ENCODE peak calls at places on chromosome 17, in four cellular contexts. E is GM12878, N is HepG2, H is A549. O is an unnamed sample.

GRCh38 chr17:33949100-33949499 is 306.0 kb upstream of the CCL2 start:
- DNase-seq in E (no peak), N (no peak), H (no peak), O (peak; percentile 72)

GRCh38 chr17:76561332-76561731 is 21.5 kb downstream of the PRCD start:
- DNase-seq in E (no peak), N (no peak), H (no peak), O (peak; percentile 23)

GRCh38 chr17:9729034-9729650 is 62.2 kb downstream of the DHRS7C start:
- DNase-seq in E (peak; percentile 8), N (peak; percentile 47), H (peak; percentile 83), O (peak; percentile 46)

GRCh38 chr17:28895794-28896447 is 1.6 kb downstream of the FLOT2 start:
- DNase-seq in E (no peak), N (no peak), H (no peak), O (peak; percentile 40)

GRCh38 chr17:78416311-78416711 is 37.9 kb downstream of the PGS1 start:
- DNase-seq in E (no peak), N (no peak), H (no peak), O (no peak)

GRCh38 chr17:57091186-57091618 is 6.2 kb downstream of the AKAP1 start:
- DNase-seq in E (no peak), N (no peak), H (no peak), O (no peak)

GRCh38 chr17:33013596-33014375 is 22.1 kb downstream of the SPACA3 start:
- DNase-seq in E (no peak), N (no peak), H (no peak), O (no peak)

GRCh38 chr17:17732892-17733670 is 51.8 kb downstream of the RAI1 start:
- DNase-seq in E (no peak), N (no peak), H (no peak), O (no peak)

GRCh38 chr17:19877546-19877945 is 9.8 kb upstream of the ULK2 start:
- DNase-seq in E (no peak), N (no peak), H (no peak), O (no peak)

GRCh38 chr17:82282239-82283207 is 9.0 kb upstream of the CSNK1D start:
- DNase-seq in E (no peak), N (no peak), H (no peak), O (no peak)

GRCh38 chr17:56912105-56912999 is 1.5 kb downstream of the TRIM25 start:
- DNase-seq in E (no peak), N (peak; percentile 57), H (no peak), O (peak; percentile 31)

GRCh38 chr17:1484586-1485310 is 7.7 kb downstream of the MYO1C start:
- DNase-seq in E (peak; percentile 43), N (peak; percentile 24), H (peak; percentile 57), O (peak; percentile 67)

GRCh38 chr17:72390675-72391501 is 270.1 kb downstream of the SOX9 start:
- DNase-seq in E (no peak), N (no peak), H (no peak), O (no peak)

GRCh38 chr17:1469231-1469852 is 13.3 kb upstream of the CRK start:
- DNase-seq in E (no peak), N (no peak), H (peak; percentile 97), O (no peak)

DNA sequence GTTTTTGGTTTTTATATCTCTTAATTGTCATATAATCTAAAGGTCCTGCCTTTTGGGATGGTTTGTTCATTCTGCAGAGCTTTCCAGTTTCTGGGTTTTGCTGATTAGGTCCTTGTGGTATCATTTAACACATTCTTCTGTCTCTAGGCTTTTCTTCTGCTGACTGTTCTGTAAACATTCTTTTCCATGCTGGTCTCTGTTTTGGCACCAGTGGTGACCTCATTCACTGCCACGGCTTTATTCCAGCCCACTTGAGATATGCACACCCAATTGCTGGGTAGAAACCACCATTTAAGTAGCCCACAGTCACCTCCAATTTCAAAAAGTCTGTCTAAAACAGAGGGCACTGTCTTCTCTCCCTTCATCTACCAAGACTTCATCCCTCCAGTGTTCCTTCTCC is 31.1 kb upstream of the COX10 start:
- DNase-seq in E (no peak), N (no peak), H (no peak), O (no peak)
- TF ChIP-seq POLR2AphosphoS2 in E (no peak), N (no peak), H (no peak), O (no peak)

GRCh38 chr17:64037802-64038201 is 17.4 kb upstream of the ICAM2 start:
- DNase-seq in E (no peak), N (no peak), H (no peak), O (no peak)
- TF ChIP-seq POLR2AphosphoS2 in E (no peak), N (no peak), H (no peak), O (no peak)

GRCh38 chr17:47763913-47764582 is 31.0 kb downstream of the TBX21 start:
- DNase-seq in E (no peak), N (no peak), H (no peak), O (no peak)
- TF ChIP-seq POLR2AphosphoS2 in E (no peak), N (no peak), H (no peak), O (no peak)

DNA sequence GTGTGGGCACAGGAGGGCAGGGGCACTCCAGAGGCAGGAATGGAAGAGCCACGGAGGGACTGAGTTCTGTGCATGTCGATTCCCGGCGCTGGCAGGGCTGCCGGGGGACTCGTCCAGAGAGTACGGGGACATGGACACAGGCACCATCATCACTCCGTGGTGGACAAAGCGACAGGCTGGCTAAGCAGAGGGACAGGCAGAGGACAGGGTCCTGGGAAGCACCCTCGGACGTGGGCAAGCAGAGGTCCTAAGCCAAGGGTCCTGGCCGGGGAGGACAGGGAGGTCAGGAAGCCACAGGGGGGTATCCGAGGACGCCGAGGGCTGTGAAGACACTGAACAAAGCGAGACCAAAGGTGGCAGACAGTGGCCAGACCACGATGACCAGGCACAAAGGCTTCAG is 44.3 kb upstream of the ENPP7 start:
- DNase-seq in E (no peak), N (no peak), H (no peak), O (no peak)
- TF ChIP-seq POLR2AphosphoS2 in E (no peak), N (no peak), H (no peak), O (no peak)

GRCh38 chr17:75289122-75289831 is at the start of gene SLC25A19:
- DNase-seq in E (peak; percentile 98), N (peak; percentile 99), H (peak; percentile 100), O (peak; percentile 99)

GRCh38 chr17:75289832-75290337 is 652 bp upstream of the SLC25A19 start:
- DNase-seq in E (peak; percentile 71), N (no peak), H (no peak), O (no peak)

GRCh38 chr17:75287221-75287620 is 2.0 kb downstream of the SLC25A19 start:
- DNase-seq in E (no peak), N (no peak), H (no peak), O (no peak)

GRCh38 chr17:75288359-75288758 is 874 bp downstream of the SLC25A19 start:
- DNase-seq in E (no peak), N (no peak), H (no peak), O (peak; percentile 10)

DNA sequence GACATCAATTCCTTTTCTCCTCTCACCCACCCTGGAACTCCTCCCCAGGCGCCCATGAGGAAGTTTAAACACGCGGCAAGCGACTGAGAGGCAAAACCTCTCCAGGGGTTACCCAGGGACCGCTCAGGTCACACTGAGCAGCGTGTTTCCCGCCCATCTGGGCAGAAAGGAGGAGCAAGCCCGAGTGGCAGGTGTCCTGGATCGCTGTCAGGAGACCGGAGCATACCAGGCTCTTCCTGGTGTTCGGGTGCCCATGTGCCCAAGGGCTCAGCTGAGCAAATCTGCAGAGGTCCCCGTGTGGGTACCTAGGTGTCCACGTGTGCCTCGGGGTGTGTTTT is 480 bp downstream of the SLC25A19 start:
- DNase-seq in E (no peak), N (peak; percentile 69), H (peak; percentile 64), O (peak; percentile 62)
- TF ChIP-seq POLR2AphosphoS2 in E (no peak), N (no peak), H (no peak), O (no peak)

DNA sequence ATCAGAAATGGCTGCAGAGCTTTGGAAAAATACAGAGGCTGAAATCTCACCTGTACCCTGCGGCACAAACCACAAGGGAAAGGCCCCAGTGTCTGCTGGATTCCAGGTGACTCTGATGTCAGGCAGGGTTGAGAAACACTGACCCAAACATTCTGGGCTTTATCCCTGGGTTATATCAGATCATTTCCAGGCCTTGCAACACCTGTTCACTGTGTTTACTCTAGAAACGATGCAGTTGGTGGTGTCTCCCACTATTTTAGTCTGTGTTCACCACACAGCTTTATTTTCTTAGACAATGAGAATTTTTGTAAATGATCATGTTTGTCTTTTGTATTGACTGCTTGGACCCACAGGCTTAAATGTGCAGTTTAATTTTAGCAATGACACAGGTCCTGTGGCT is 151.5 kb upstream of the SDK2 start:
- DNase-seq in E (no peak), N (peak; percentile 95), H (no peak), O (no peak)
- TF ChIP-seq POLR2AphosphoS2 in E (no peak), N (no peak), H (no peak), O (no peak)

GRCh38 chr17:45051060-45051719 is at the start of gene DCAKD:
- DNase-seq in E (no peak), N (peak; percentile 92), H (peak; percentile 93), O (peak; percentile 91)
- TF ChIP-seq POLR2AphosphoS2 in E (peak; percentile 77), N (no peak), H (no peak), O (no peak)

GRCh38 chr17:8164815-8165131 is 2.0 kb upstream of the VAMP2 start:
- DNase-seq in E (no peak), N (no peak), H (no peak), O (no peak)

GRCh38 chr17:8162997-8163977 is 539 bp upstream of the VAMP2 start:
- DNase-seq in E (no peak), N (no peak), H (peak; percentile 46), O (no peak)

GRCh38 chr17:8166731-8167130 is 4.0 kb upstream of the VAMP2 start:
- DNase-seq in E (no peak), N (no peak), H (no peak), O (no peak)

GRCh38 chr17:8162232-8162996 is at the start of gene VAMP2:
- DNase-seq in E (no peak), N (no peak), H (peak; percentile 56), O (peak; percentile 59)

GRCh38 chr17:8163978-8164814 is 1.4 kb upstream of the VAMP2 start:
- DNase-seq in E (no peak), N (no peak), H (peak; percentile 48), O (peak; percentile 79)
- TF ChIP-seq POLR2AphosphoS2 in E (no peak), N (no peak), H (no peak), O (no peak)